ENCODE peak calls at places on chromosomes 12 and 14, in eight cellular contexts. One of them, this sample, is unnamed.

GRCh38 chr12:117453961-117454360 is 92.5 kb upstream of the NOS1 start:
- DNase-seq in choroid plexus epithelial cell: no peak
- DNase-seq in EL: no peak
- DNase-seq in activated T-helper 1 cell treated with anti-CD3 and anti-CD28 coated beads, Interleukin-2, amount 50 U/mL, for 16 hours: no peak
- DNase-seq in IMR-90: no peak
- DNase-seq in hypothalamus: no peak
- DNase-seq in Daoy: no peak
- DNase-seq in ovary: no peak
- DNase-seq in this sample: no peak

GRCh38 chr14:104800600-104801283 is at the start of gene ZBTB42:
- DNase-seq in EL: peak
- DNase-seq in Daoy: peak
- DNase-seq in IMR-90: peak
- DNase-seq in activated T-helper 1 cell treated with anti-CD3 and anti-CD28 coated beads, Interleukin-2, amount 50 U/mL, for 16 hours: peak
- DNase-seq in ovary: peak
- DNase-seq in choroid plexus epithelial cell: peak
- DNase-seq in hypothalamus: no peak
- DNase-seq in this sample: peak

GRCh38 chr12:95955549-95956159 is 12.5 kb downstream of the AMDHD1 start:
- DNase-seq in activated T-helper 1 cell treated with anti-CD3 and anti-CD28 coated beads, Interleukin-2, amount 50 U/mL, for 16 hours: no peak
- DNase-seq in ovary: no peak
- DNase-seq in EL: no peak
- DNase-seq in Daoy: no peak
- DNase-seq in choroid plexus epithelial cell: no peak
- DNase-seq in IMR-90: no peak
- DNase-seq in hypothalamus: no peak
- DNase-seq in this sample: no peak

GRCh38 chr14:50647282-50647681 is 20.8 kb downstream of the SAV1 start:
- DNase-seq in Daoy: no peak
- DNase-seq in IMR-90: no peak
- DNase-seq in choroid plexus epithelial cell: no peak
- DNase-seq in EL: no peak
- DNase-seq in hypothalamus: no peak
- DNase-seq in ovary: no peak
- DNase-seq in activated T-helper 1 cell treated with anti-CD3 and anti-CD28 coated beads, Interleukin-2, amount 50 U/mL, for 16 hours: no peak
- DNase-seq in this sample: no peak

GRCh38 chr14:73342670-73343069 is 105.4 kb downstream of the PAPLN start:
- DNase-seq in IMR-90: no peak
- DNase-seq in ovary: no peak
- DNase-seq in hypothalamus: no peak
- DNase-seq in activated T-helper 1 cell treated with anti-CD3 and anti-CD28 coated beads, Interleukin-2, amount 50 U/mL, for 16 hours: no peak
- DNase-seq in EL: no peak
- DNase-seq in choroid plexus epithelial cell: peak
- DNase-seq in Daoy: no peak
- DNase-seq in this sample: no peak

GRCh38 chr14:23521785-23522640 is 29.6 kb downstream of the ZFHX2 start:
- DNase-seq in hypothalamus: no peak
- DNase-seq in choroid plexus epithelial cell: no peak
- DNase-seq in Daoy: no peak
- DNase-seq in ovary: no peak
- DNase-seq in IMR-90: no peak
- DNase-seq in activated T-helper 1 cell treated with anti-CD3 and anti-CD28 coated beads, Interleukin-2, amount 50 U/mL, for 16 hours: no peak
- DNase-seq in EL: no peak
- DNase-seq in this sample: no peak

GRCh38 chr14:68795602-68796417 is 2.9 kb upstream of the ZFP36L1 start:
- DNase-seq in Daoy: peak
- DNase-seq in EL: peak
- DNase-seq in IMR-90: peak
- DNase-seq in activated T-helper 1 cell treated with anti-CD3 and anti-CD28 coated beads, Interleukin-2, amount 50 U/mL, for 16 hours: peak
- DNase-seq in ovary: peak
- DNase-seq in choroid plexus epithelial cell: peak
- DNase-seq in hypothalamus: no peak
- DNase-seq in this sample: peak

GRCh38 chr12:64585085-64585484 is 25.2 kb upstream of the RASSF3 start:
- DNase-seq in choroid plexus epithelial cell: no peak
- DNase-seq in activated T-helper 1 cell treated with anti-CD3 and anti-CD28 coated beads, Interleukin-2, amount 50 U/mL, for 16 hours: no peak
- DNase-seq in ovary: no peak
- DNase-seq in EL: no peak
- DNase-seq in hypothalamus: no peak
- DNase-seq in IMR-90: no peak
- DNase-seq in Daoy: no peak
- DNase-seq in this sample: no peak

GRCh38 chr14:62759796-62760195 is 285.5 kb downstream of the KCNH5 start:
- DNase-seq in Daoy: no peak
- DNase-seq in choroid plexus epithelial cell: no peak
- DNase-seq in hypothalamus: no peak
- DNase-seq in ovary: no peak
- DNase-seq in EL: no peak
- DNase-seq in activated T-helper 1 cell treated with anti-CD3 and anti-CD28 coated beads, Interleukin-2, amount 50 U/mL, for 16 hours: no peak
- DNase-seq in IMR-90: no peak
- DNase-seq in this sample: no peak

GRCh38 chr12:121033625-121034349 is 5.3 kb downstream of the OASL start:
- DNase-seq in ovary: no peak
- DNase-seq in EL: peak
- DNase-seq in IMR-90: no peak
- DNase-seq in activated T-helper 1 cell treated with anti-CD3 and anti-CD28 coated beads, Interleukin-2, amount 50 U/mL, for 16 hours: peak
- DNase-seq in hypothalamus: no peak
- DNase-seq in Daoy: peak
- DNase-seq in choroid plexus epithelial cell: peak
- DNase-seq in this sample: peak

GRCh38 chr12:20018406-20018805 is 349.9 kb upstream of the PDE3A start:
- DNase-seq in hypothalamus: no peak
- DNase-seq in IMR-90: no peak
- DNase-seq in Daoy: no peak
- DNase-seq in activated T-helper 1 cell treated with anti-CD3 and anti-CD28 coated beads, Interleukin-2, amount 50 U/mL, for 16 hours: no peak
- DNase-seq in choroid plexus epithelial cell: no peak
- DNase-seq in ovary: no peak
- DNase-seq in EL: no peak
- DNase-seq in this sample: no peak

GRCh38 chr12:68587448-68587873 is 23.2 kb upstream of the RAP1B start:
- DNase-seq in IMR-90: no peak
- DNase-seq in Daoy: no peak
- DNase-seq in activated T-helper 1 cell treated with anti-CD3 and anti-CD28 coated beads, Interleukin-2, amount 50 U/mL, for 16 hours: no peak
- DNase-seq in choroid plexus epithelial cell: no peak
- DNase-seq in hypothalamus: no peak
- DNase-seq in ovary: no peak
- DNase-seq in EL: no peak
- DNase-seq in this sample: no peak

GRCh38 chr14:102138935-102139247 is 806 bp upstream of the WDR20 start:
- DNase-seq in activated T-helper 1 cell treated with anti-CD3 and anti-CD28 coated beads, Interleukin-2, amount 50 U/mL, for 16 hours: no peak
- DNase-seq in hypothalamus: no peak
- DNase-seq in choroid plexus epithelial cell: no peak
- DNase-seq in Daoy: no peak
- DNase-seq in IMR-90: no peak
- DNase-seq in ovary: no peak
- DNase-seq in EL: peak
- DNase-seq in this sample: no peak

GRCh38 chr14:19800282-19801117 is 3.1 kb upstream of the OR4N2 start:
- DNase-seq in Daoy: no peak
- DNase-seq in ovary: no peak
- DNase-seq in activated T-helper 1 cell treated with anti-CD3 and anti-CD28 coated beads, Interleukin-2, amount 50 U/mL, for 16 hours: no peak
- DNase-seq in EL: no peak
- DNase-seq in choroid plexus epithelial cell: no peak
- DNase-seq in hypothalamus: no peak
- DNase-seq in IMR-90: no peak
- DNase-seq in this sample: no peak

GRCh38 chr12:54003625-54004024 is 3.7 kb downstream of the HOXC9 start:
- DNase-seq in choroid plexus epithelial cell: no peak
- DNase-seq in activated T-helper 1 cell treated with anti-CD3 and anti-CD28 coated beads, Interleukin-2, amount 50 U/mL, for 16 hours: no peak
- DNase-seq in hypothalamus: no peak
- DNase-seq in EL: no peak
- DNase-seq in Daoy: no peak
- DNase-seq in IMR-90: no peak
- DNase-seq in ovary: no peak
- DNase-seq in this sample: no peak

GRCh38 chr12:12704593-12705230 is 8.7 kb upstream of the GPR19 start:
- DNase-seq in Daoy: peak
- DNase-seq in EL: peak
- DNase-seq in IMR-90: peak
- DNase-seq in activated T-helper 1 cell treated with anti-CD3 and anti-CD28 coated beads, Interleukin-2, amount 50 U/mL, for 16 hours: no peak
- DNase-seq in hypothalamus: no peak
- DNase-seq in ovary: no peak
- DNase-seq in choroid plexus epithelial cell: peak
- DNase-seq in this sample: peak

GRCh38 chr12:6956332-6956727 is 5.2 kb downstream of the PTPN6 start:
- DNase-seq in choroid plexus epithelial cell: no peak
- DNase-seq in IMR-90: no peak
- DNase-seq in hypothalamus: no peak
- DNase-seq in activated T-helper 1 cell treated with anti-CD3 and anti-CD28 coated beads, Interleukin-2, amount 50 U/mL, for 16 hours: no peak
- DNase-seq in ovary: no peak
- DNase-seq in Daoy: no peak
- DNase-seq in EL: no peak
- DNase-seq in this sample: no peak

GRCh38 chr14:75660238-75660629 is 442 bp downstream of the ERG28 start:
- DNase-seq in IMR-90: no peak
- DNase-seq in choroid plexus epithelial cell: no peak
- DNase-seq in EL: no peak
- DNase-seq in hypothalamus: no peak
- DNase-seq in activated T-helper 1 cell treated with anti-CD3 and anti-CD28 coated beads, Interleukin-2, amount 50 U/mL, for 16 hours: no peak
- DNase-seq in ovary: no peak
- DNase-seq in Daoy: no peak
- DNase-seq in this sample: no peak

GRCh38 chr12:1069846-1070245 is 78.8 kb downstream of the ERC1 start:
- DNase-seq in hypothalamus: no peak
- DNase-seq in Daoy: no peak
- DNase-seq in activated T-helper 1 cell treated with anti-CD3 and anti-CD28 coated beads, Interleukin-2, amount 50 U/mL, for 16 hours: no peak
- DNase-seq in choroid plexus epithelial cell: peak
- DNase-seq in IMR-90: no peak
- DNase-seq in ovary: no peak
- DNase-seq in EL: no peak
- DNase-seq in this sample: no peak

GRCh38 chr14:87815121-87815520 is 177.9 kb downstream of the GALC start:
- DNase-seq in Daoy: no peak
- DNase-seq in choroid plexus epithelial cell: no peak
- DNase-seq in IMR-90: no peak
- DNase-seq in hypothalamus: no peak
- DNase-seq in ovary: no peak
- DNase-seq in EL: no peak
- DNase-seq in activated T-helper 1 cell treated with anti-CD3 and anti-CD28 coated beads, Interleukin-2, amount 50 U/mL, for 16 hours: no peak
- DNase-seq in this sample: no peak

GRCh38 chr12:121580959-121581680 is at the start of gene KDM2B:
- DNase-seq in hypothalamus: no peak
- DNase-seq in choroid plexus epithelial cell: peak
- DNase-seq in ovary: no peak
- DNase-seq in EL: peak
- DNase-seq in IMR-90: peak
- DNase-seq in Daoy: peak
- DNase-seq in activated T-helper 1 cell treated with anti-CD3 and anti-CD28 coated beads, Interleukin-2, amount 50 U/mL, for 16 hours: no peak
- DNase-seq in this sample: peak